ENCODE peak calls at places on chromosomes 1 and 21, in eight cellular contexts. One of them, this sample, is unnamed.

GRCh38 chr1:15756143-15757015 is 2.2 kb upstream of the FBLIM1 start:
- DNase-seq in cardiac fibroblast: no peak
- DNase-seq in left ventricle myocardium inferior: no peak
- DNase-seq in stimulated activated CD4-positive, alpha-beta T cell treated with anti-CD3 and anti-CD28 coated beads, Interleukin-15, amount 100 ng/mL, for 48 hours: no peak
- DNase-seq in AG09309: no peak
- DNase-seq in effector memory CD8-positive, alpha-beta T cell: no peak
- DNase-seq in adrenal gland: no peak
- DNase-seq in brain microvascular endothelial cell: no peak
- DNase-seq in this sample: no peak

GRCh38 chr1:201361652-201362504 is 15.6 kb downstream of the TNNT2 start:
- DNase-seq in cardiac fibroblast: peak
- DNase-seq in left ventricle myocardium inferior: peak
- DNase-seq in stimulated activated CD4-positive, alpha-beta T cell treated with anti-CD3 and anti-CD28 coated beads, Interleukin-15, amount 100 ng/mL, for 48 hours: no peak
- DNase-seq in AG09309: no peak
- DNase-seq in effector memory CD8-positive, alpha-beta T cell: no peak
- DNase-seq in adrenal gland: peak
- DNase-seq in brain microvascular endothelial cell: no peak
- DNase-seq in this sample: peak

GRCh38 chr1:21384620-21385019 is 55.3 kb upstream of the NBPF3 start:
- DNase-seq in cardiac fibroblast: no peak
- DNase-seq in left ventricle myocardium inferior: no peak
- DNase-seq in stimulated activated CD4-positive, alpha-beta T cell treated with anti-CD3 and anti-CD28 coated beads, Interleukin-15, amount 100 ng/mL, for 48 hours: no peak
- DNase-seq in AG09309: no peak
- DNase-seq in effector memory CD8-positive, alpha-beta T cell: no peak
- DNase-seq in adrenal gland: no peak
- DNase-seq in brain microvascular endothelial cell: no peak
- DNase-seq in this sample: no peak

GRCh38 chr1:2137257-2138121 is 57.1 kb downstream of the FAAP20 start:
- DNase-seq in cardiac fibroblast: no peak
- DNase-seq in left ventricle myocardium inferior: peak
- DNase-seq in stimulated activated CD4-positive, alpha-beta T cell treated with anti-CD3 and anti-CD28 coated beads, Interleukin-15, amount 100 ng/mL, for 48 hours: no peak
- DNase-seq in AG09309: no peak
- DNase-seq in effector memory CD8-positive, alpha-beta T cell: no peak
- DNase-seq in adrenal gland: no peak
- DNase-seq in brain microvascular endothelial cell: no peak
- DNase-seq in this sample: no peak

GRCh38 chr1:226569879-226570547 is 21.4 kb downstream of the STUM start:
- DNase-seq in cardiac fibroblast: no peak
- DNase-seq in left ventricle myocardium inferior: no peak
- DNase-seq in stimulated activated CD4-positive, alpha-beta T cell treated with anti-CD3 and anti-CD28 coated beads, Interleukin-15, amount 100 ng/mL, for 48 hours: no peak
- DNase-seq in AG09309: no peak
- DNase-seq in effector memory CD8-positive, alpha-beta T cell: peak
- DNase-seq in adrenal gland: no peak
- DNase-seq in brain microvascular endothelial cell: no peak
- DNase-seq in this sample: peak

GRCh38 chr1:204409111-204409510 is 2.5 kb downstream of the PPP1R15B start:
- DNase-seq in cardiac fibroblast: peak
- DNase-seq in left ventricle myocardium inferior: no peak
- DNase-seq in stimulated activated CD4-positive, alpha-beta T cell treated with anti-CD3 and anti-CD28 coated beads, Interleukin-15, amount 100 ng/mL, for 48 hours: no peak
- DNase-seq in AG09309: no peak
- DNase-seq in effector memory CD8-positive, alpha-beta T cell: no peak
- DNase-seq in adrenal gland: no peak
- DNase-seq in brain microvascular endothelial cell: no peak
- DNase-seq in this sample: no peak

GRCh38 chr1:11977625-11978024 is 2.6 kb upstream of the MFN2 start:
- DNase-seq in cardiac fibroblast: no peak
- DNase-seq in left ventricle myocardium inferior: no peak
- DNase-seq in stimulated activated CD4-positive, alpha-beta T cell treated with anti-CD3 and anti-CD28 coated beads, Interleukin-15, amount 100 ng/mL, for 48 hours: no peak
- DNase-seq in AG09309: peak
- DNase-seq in effector memory CD8-positive, alpha-beta T cell: no peak
- DNase-seq in adrenal gland: no peak
- DNase-seq in brain microvascular endothelial cell: no peak
- DNase-seq in this sample: no peak

GRCh38 chr1:59674605-59675004 is 140.1 kb upstream of the HOOK1 start:
- DNase-seq in cardiac fibroblast: peak
- DNase-seq in left ventricle myocardium inferior: no peak
- DNase-seq in stimulated activated CD4-positive, alpha-beta T cell treated with anti-CD3 and anti-CD28 coated beads, Interleukin-15, amount 100 ng/mL, for 48 hours: no peak
- DNase-seq in AG09309: no peak
- DNase-seq in effector memory CD8-positive, alpha-beta T cell: no peak
- DNase-seq in adrenal gland: no peak
- DNase-seq in brain microvascular endothelial cell: no peak
- DNase-seq in this sample: no peak

GRCh38 chr1:21522525-21523038 is 13.4 kb downstream of the ALPL start:
- DNase-seq in cardiac fibroblast: no peak
- DNase-seq in left ventricle myocardium inferior: no peak
- DNase-seq in stimulated activated CD4-positive, alpha-beta T cell treated with anti-CD3 and anti-CD28 coated beads, Interleukin-15, amount 100 ng/mL, for 48 hours: no peak
- DNase-seq in AG09309: no peak
- DNase-seq in effector memory CD8-positive, alpha-beta T cell: no peak
- DNase-seq in adrenal gland: no peak
- DNase-seq in brain microvascular endothelial cell: no peak
- DNase-seq in this sample: no peak

GRCh38 chr1:39720094-39720999 is 18.3 kb upstream of the PPIE start:
- DNase-seq in cardiac fibroblast: peak
- DNase-seq in left ventricle myocardium inferior: no peak
- DNase-seq in stimulated activated CD4-positive, alpha-beta T cell treated with anti-CD3 and anti-CD28 coated beads, Interleukin-15, amount 100 ng/mL, for 48 hours: no peak
- DNase-seq in AG09309: peak
- DNase-seq in effector memory CD8-positive, alpha-beta T cell: peak
- DNase-seq in adrenal gland: no peak
- DNase-seq in brain microvascular endothelial cell: peak
- DNase-seq in this sample: peak

GRCh38 chr1:25623007-25623406 is 6.4 kb downstream of the MAN1C1 start:
- DNase-seq in cardiac fibroblast: no peak
- DNase-seq in left ventricle myocardium inferior: no peak
- DNase-seq in stimulated activated CD4-positive, alpha-beta T cell treated with anti-CD3 and anti-CD28 coated beads, Interleukin-15, amount 100 ng/mL, for 48 hours: no peak
- DNase-seq in AG09309: no peak
- DNase-seq in effector memory CD8-positive, alpha-beta T cell: no peak
- DNase-seq in adrenal gland: no peak
- DNase-seq in brain microvascular endothelial cell: no peak
- DNase-seq in this sample: no peak

GRCh38 chr1:975896-976683 is 5.8 kb downstream of the PERM1 start:
- DNase-seq in cardiac fibroblast: peak
- DNase-seq in left ventricle myocardium inferior: no peak
- DNase-seq in stimulated activated CD4-positive, alpha-beta T cell treated with anti-CD3 and anti-CD28 coated beads, Interleukin-15, amount 100 ng/mL, for 48 hours: peak
- DNase-seq in AG09309: no peak
- DNase-seq in effector memory CD8-positive, alpha-beta T cell: peak
- DNase-seq in adrenal gland: no peak
- DNase-seq in brain microvascular endothelial cell: no peak
- DNase-seq in this sample: peak

GRCh38 chr21:34511154-34511553 is 856 bp downstream of the KCNE1 start:
- DNase-seq in cardiac fibroblast: peak
- DNase-seq in left ventricle myocardium inferior: no peak
- DNase-seq in stimulated activated CD4-positive, alpha-beta T cell treated with anti-CD3 and anti-CD28 coated beads, Interleukin-15, amount 100 ng/mL, for 48 hours: no peak
- DNase-seq in AG09309: no peak
- DNase-seq in effector memory CD8-positive, alpha-beta T cell: no peak
- DNase-seq in adrenal gland: no peak
- DNase-seq in brain microvascular endothelial cell: no peak
- DNase-seq in this sample: no peak

GRCh38 chr1:157105988-157106812 is 6.6 kb upstream of the ETV3L start:
- DNase-seq in cardiac fibroblast: peak
- DNase-seq in left ventricle myocardium inferior: no peak
- DNase-seq in stimulated activated CD4-positive, alpha-beta T cell treated with anti-CD3 and anti-CD28 coated beads, Interleukin-15, amount 100 ng/mL, for 48 hours: peak
- DNase-seq in AG09309: peak
- DNase-seq in effector memory CD8-positive, alpha-beta T cell: no peak
- DNase-seq in adrenal gland: peak
- DNase-seq in brain microvascular endothelial cell: peak
- DNase-seq in this sample: peak

GRCh38 chr1:150221552-150221951 is 14.4 kb downstream of the ANP32E start:
- DNase-seq in cardiac fibroblast: peak
- DNase-seq in left ventricle myocardium inferior: no peak
- DNase-seq in stimulated activated CD4-positive, alpha-beta T cell treated with anti-CD3 and anti-CD28 coated beads, Interleukin-15, amount 100 ng/mL, for 48 hours: no peak
- DNase-seq in AG09309: no peak
- DNase-seq in effector memory CD8-positive, alpha-beta T cell: peak
- DNase-seq in adrenal gland: no peak
- DNase-seq in brain microvascular endothelial cell: peak
- DNase-seq in this sample: no peak

GRCh38 chr1:26171084-26172072 is at the start of gene ZNF593OS:
- DNase-seq in cardiac fibroblast: no peak
- DNase-seq in left ventricle myocardium inferior: no peak
- DNase-seq in stimulated activated CD4-positive, alpha-beta T cell treated with anti-CD3 and anti-CD28 coated beads, Interleukin-15, amount 100 ng/mL, for 48 hours: no peak
- DNase-seq in AG09309: no peak
- DNase-seq in effector memory CD8-positive, alpha-beta T cell: no peak
- DNase-seq in adrenal gland: no peak
- DNase-seq in brain microvascular endothelial cell: no peak
- DNase-seq in this sample: no peak

GRCh38 chr21:26934383-26934782 is 32.5 kb downstream of the ADAMTS5 start:
- DNase-seq in cardiac fibroblast: no peak
- DNase-seq in left ventricle myocardium inferior: no peak
- DNase-seq in stimulated activated CD4-positive, alpha-beta T cell treated with anti-CD3 and anti-CD28 coated beads, Interleukin-15, amount 100 ng/mL, for 48 hours: no peak
- DNase-seq in AG09309: no peak
- DNase-seq in effector memory CD8-positive, alpha-beta T cell: no peak
- DNase-seq in adrenal gland: no peak
- DNase-seq in brain microvascular endothelial cell: no peak
- DNase-seq in this sample: no peak

GRCh38 chr1:229636042-229636441 is 10.0 kb downstream of the URB2 start:
- DNase-seq in cardiac fibroblast: no peak
- DNase-seq in left ventricle myocardium inferior: no peak
- DNase-seq in stimulated activated CD4-positive, alpha-beta T cell treated with anti-CD3 and anti-CD28 coated beads, Interleukin-15, amount 100 ng/mL, for 48 hours: no peak
- DNase-seq in AG09309: no peak
- DNase-seq in effector memory CD8-positive, alpha-beta T cell: no peak
- DNase-seq in adrenal gland: no peak
- DNase-seq in brain microvascular endothelial cell: no peak
- DNase-seq in this sample: no peak

GRCh38 chr1:7984826-7985225 is 23.3 kb downstream of the PARK7 start:
- DNase-seq in cardiac fibroblast: no peak
- DNase-seq in left ventricle myocardium inferior: no peak
- DNase-seq in stimulated activated CD4-positive, alpha-beta T cell treated with anti-CD3 and anti-CD28 coated beads, Interleukin-15, amount 100 ng/mL, for 48 hours: no peak
- DNase-seq in AG09309: no peak
- DNase-seq in effector memory CD8-positive, alpha-beta T cell: no peak
- DNase-seq in adrenal gland: no peak
- DNase-seq in brain microvascular endothelial cell: no peak
- DNase-seq in this sample: no peak

GRCh38 chr1:228321895-228322294 is 84.7 kb downstream of the TRIM11 start:
- DNase-seq in cardiac fibroblast: no peak
- DNase-seq in left ventricle myocardium inferior: no peak
- DNase-seq in stimulated activated CD4-positive, alpha-beta T cell treated with anti-CD3 and anti-CD28 coated beads, Interleukin-15, amount 100 ng/mL, for 48 hours: no peak
- DNase-seq in AG09309: no peak
- DNase-seq in effector memory CD8-positive, alpha-beta T cell: no peak
- DNase-seq in adrenal gland: no peak
- DNase-seq in brain microvascular endothelial cell: no peak
- DNase-seq in this sample: no peak

GRCh38 chr1:53620620-53620957 is 118.4 kb downstream of the GLIS1 start:
- DNase-seq in cardiac fibroblast: no peak
- DNase-seq in left ventricle myocardium inferior: no peak
- DNase-seq in stimulated activated CD4-positive, alpha-beta T cell treated with anti-CD3 and anti-CD28 coated beads, Interleukin-15, amount 100 ng/mL, for 48 hours: no peak
- DNase-seq in AG09309: no peak
- DNase-seq in effector memory CD8-positive, alpha-beta T cell: no peak
- DNase-seq in adrenal gland: no peak
- DNase-seq in brain microvascular endothelial cell: no peak
- DNase-seq in this sample: no peak

GRCh38 chr1:27863552-27863943 is 8.8 kb upstream of the THEMIS2 start:
- DNase-seq in cardiac fibroblast: no peak
- DNase-seq in left ventricle myocardium inferior: no peak
- DNase-seq in stimulated activated CD4-positive, alpha-beta T cell treated with anti-CD3 and anti-CD28 coated beads, Interleukin-15, amount 100 ng/mL, for 48 hours: no peak
- DNase-seq in AG09309: no peak
- DNase-seq in effector memory CD8-positive, alpha-beta T cell: no peak
- DNase-seq in adrenal gland: no peak
- DNase-seq in brain microvascular endothelial cell: no peak
- DNase-seq in this sample: no peak

GRCh38 chr21:41802684-41803083 is 35.8 kb upstream of the RIPK4 start:
- DNase-seq in cardiac fibroblast: no peak
- DNase-seq in left ventricle myocardium inferior: peak
- DNase-seq in stimulated activated CD4-positive, alpha-beta T cell treated with anti-CD3 and anti-CD28 coated beads, Interleukin-15, amount 100 ng/mL, for 48 hours: no peak
- DNase-seq in AG09309: no peak
- DNase-seq in effector memory CD8-positive, alpha-beta T cell: no peak
- DNase-seq in adrenal gland: peak
- DNase-seq in brain microvascular endothelial cell: no peak
- DNase-seq in this sample: no peak

This sample was measured in GM13977.